ENCODE peak calls at places on chromosomes 3 and 15, in six cellular contexts. H is bronchial epithelial cell, R is GM12865, N is left lung, F is GM13976, L is pancreas. E is an unnamed sample.

GRCh38 chr3:127204841-127205582 is 12.1 kb downstream of the PRR23E start:
- DNase-seq in H (no peak), R (no peak), N (no peak), F (peak), L (no peak), E (no peak)

GRCh38 chr3:146256851-146257486 is 6.1 kb upstream of the PLSCR4 start:
- DNase-seq in H (no peak), R (no peak), N (peak), F (no peak), L (no peak), E (no peak)

GRCh38 chr3:187610926-187611545 is 59.2 kb downstream of the SST start:
- DNase-seq in H (no peak), R (no peak), N (no peak), F (no peak), L (no peak), E (no peak)

GRCh38 chr3:111761309-111761795 is 97.7 kb upstream of the PHLDB2 start:
- DNase-seq in H (peak), R (peak), N (no peak), F (peak), L (no peak), E (no peak)

GRCh38 chr3:10552631-10552943 is 47.2 kb upstream of the ATP2B2 start:
- DNase-seq in H (no peak), R (no peak), N (no peak), F (no peak), L (no peak), E (peak)

GRCh38 chr3:178001670-178002101 is 534.5 kb upstream of the KCNMB2 start:
- DNase-seq in H (no peak), R (peak), N (no peak), F (no peak), L (no peak), E (peak)

GRCh38 chr3:123098411-123099330 is 31.8 kb downstream of the PDIA5 start:
- DNase-seq in H (peak), R (no peak), N (no peak), F (no peak), L (no peak), E (no peak)

GRCh38 chr3:2516762-2517441 is 418.2 kb downstream of the CNTN4 start:
- DNase-seq in H (no peak), R (no peak), N (no peak), F (no peak), L (no peak), E (no peak)

GRCh38 chr3:51436998-51437639 is 46.0 kb downstream of the RBM15B start:
- DNase-seq in H (peak), R (no peak), N (no peak), F (no peak), L (no peak), E (no peak)

GRCh38 chr3:60983906-60984305 is 267.3 kb downstream of the FHIT start:
- DNase-seq in H (no peak), R (no peak), N (no peak), F (no peak), L (no peak), E (no peak)

GRCh38 chr3:53533486-53533885 is 39.1 kb downstream of the CACNA1D start:
- DNase-seq in H (no peak), R (no peak), N (no peak), F (no peak), L (no peak), E (no peak)

GRCh38 chr3:194880940-194881925 is 195.6 kb downstream of the FAM43A start:
- DNase-seq in H (no peak), R (no peak), N (no peak), F (no peak), L (no peak), E (no peak)

GRCh38 chr3:76065975-76066374 is 280.6 kb upstream of the ZNF717 start:
- DNase-seq in H (peak), R (no peak), N (no peak), F (no peak), L (no peak), E (no peak)

GRCh38 chr15:78811124-78811824 is at the start of gene ADAMTS7:
- DNase-seq in H (no peak), R (peak), N (peak), F (peak), L (peak), E (peak)

GRCh38 chr3:172371544-172371943 is 76.7 kb downstream of the GHSR start:
- DNase-seq in H (no peak), R (no peak), N (no peak), F (no peak), L (no peak), E (no peak)

GRCh38 chr3:12004741-12005513 is 739 bp downstream of the SYN2 start:
- DNase-seq in H (no peak), R (no peak), N (peak), F (peak), L (no peak), E (no peak)

GRCh38 chr15:74319596-74320357 is 47.7 kb downstream of the CYP11A1 start:
- DNase-seq in H (no peak), R (peak), N (no peak), F (no peak), L (no peak), E (peak)

GRCh38 chr3:15638193-15638890 is 36.8 kb downstream of the BTD start:
- DNase-seq in H (peak), R (peak), N (no peak), F (no peak), L (no peak), E (peak)

GRCh38 chr3:27696906-27697305 is 25.2 kb downstream of the EOMES start:
- DNase-seq in H (peak), R (no peak), N (no peak), F (no peak), L (no peak), E (no peak)
- TF ChIP-seq CTCF in H (no peak), R (no peak), N (no peak), F (no peak), L (no peak), E (no peak)

GRCh38 chr3:34619990-34620389 is 821.6 kb downstream of the PDCD6IP start:
- DNase-seq in H (no peak), R (no peak), N (no peak), F (no peak), L (no peak), E (no peak)
- TF ChIP-seq CTCF in H (no peak), R (no peak), N (no peak), F (no peak), L (no peak), E (no peak)

GRCh38 chr15:58856090-58856489 is 77.4 kb downstream of the SLTM start:
- DNase-seq in H (no peak), R (no peak), N (no peak), F (no peak), L (no peak), E (no peak)

GRCh38 chr15:58854598-58854997 is 78.9 kb downstream of the SLTM start:
- DNase-seq in H (no peak), R (no peak), N (no peak), F (no peak), L (no peak), E (no peak)

DNA sequence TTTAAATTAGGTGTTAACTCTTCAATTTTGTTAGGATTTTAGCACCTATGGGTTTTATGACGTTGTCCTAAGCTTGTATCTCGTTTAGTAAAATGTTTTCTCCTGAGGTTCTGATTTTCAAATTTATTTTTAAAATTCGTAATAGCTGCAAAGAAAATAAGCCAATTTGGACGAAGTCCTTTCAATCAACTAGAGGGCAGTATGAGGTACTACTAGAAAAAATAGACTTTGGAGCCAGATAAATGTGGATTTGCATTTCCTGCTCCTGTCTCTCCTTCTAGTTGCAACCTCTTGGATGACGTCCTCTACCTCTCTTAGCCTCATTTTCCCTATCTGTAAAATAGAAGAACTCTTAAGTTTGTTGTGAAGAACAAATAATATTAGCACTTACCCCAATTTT is 81.1 kb downstream of the SLTM start:
- DNase-seq in H (no peak), R (no peak), N (no peak), F (no peak), L (no peak), E (no peak)
- TF ChIP-seq CTCF in H (peak), R (no peak), N (no peak), F (no peak), L (no peak), E (no peak)

GRCh38 chr15:88447206-88447605 is 20.0 kb downstream of the MRPL46 start:
- DNase-seq in H (no peak), R (no peak), N (no peak), F (no peak), L (no peak), E (no peak)
- TF ChIP-seq CTCF in H (no peak), R (no peak), N (no peak), F (no peak), L (no peak), E (no peak)

GRCh38 chr3:31341130-31341529 is 191.6 kb upstream of the STT3B start:
- DNase-seq in H (no peak), R (no peak), N (no peak), F (no peak), L (peak), E (no peak)
- TF ChIP-seq CTCF in H (peak), R (no peak), N (no peak), F (peak), L (no peak), E (no peak)

GRCh38 chr3:110126065-110126464 is 788.7 kb upstream of the DPPA4 start:
- DNase-seq in H (peak), R (no peak), N (peak), F (no peak), L (no peak), E (no peak)
- TF ChIP-seq CTCF in H (no peak), R (no peak), N (no peak), F (no peak), L (no peak), E (no peak)

GRCh38 chr3:134378384-134378783 is 4.1 kb upstream of the AMOTL2 start:
- DNase-seq in H (no peak), R (peak), N (peak), F (no peak), L (no peak), E (peak)
- TF ChIP-seq CTCF in H (peak), R (peak), N (peak), F (peak), L (peak), E (peak)

E was measured in activated CD8-positive, alpha-beta T cell treated with anti-CD3 and anti-CD28 coated beads for 36 hours.